ENCODE peak calls at places on chromosomes 2 and 18, in five cellular contexts. V is H1, H is HCT116, G is HepG2, N is K562. J is an unnamed sample.

GRCh38 chr2:128305555-128306080 is 13.1 kb downstream of the HS6ST1 start:
- DNase-seq in V (no peak), G (no peak), H (no peak), N (peak), J (no peak)

GRCh38 chr2:195037072-195037471 is 620.0 kb upstream of the SLC39A10 start:
- DNase-seq in V (no peak), H (no peak), G (no peak), N (no peak), J (no peak)

GRCh38 chr18:12035481-12035880 is 54.2 kb downstream of the IMPA2 start:
- DNase-seq in H (no peak), N (no peak), V (peak), G (no peak), J (no peak)

GRCh38 chr2:120734930-120735611 is 597 bp upstream of the GLI2 start:
- DNase-seq in G (no peak), H (no peak), V (peak), N (no peak), J (no peak)

GRCh38 chr2:9858730-9859068 is 15.4 kb downstream of the TAF1B start:
- DNase-seq in V (no peak), G (no peak), N (no peak), H (no peak), J (no peak)

GRCh38 chr2:61562615-61563014 is 24.5 kb upstream of the XPO1 start:
- DNase-seq in N (no peak), G (no peak), H (no peak), V (no peak), J (no peak)

GRCh38 chr2:159195719-159196118 is 90.8 kb downstream of the WDSUB1 start:
- DNase-seq in N (no peak), V (no peak), H (no peak), G (no peak), J (no peak)

GRCh38 chr18:35182151-35182550 is 58.7 kb upstream of the ZNF397 start:
- DNase-seq in H (no peak), N (no peak), V (no peak), G (no peak), J (no peak)

GRCh38 chr2:226429476-226429875 is 370.1 kb downstream of the IRS1 start:
- DNase-seq in V (no peak), H (no peak), G (no peak), N (no peak), J (no peak)

GRCh38 chr2:231245253-231246094 is 47.0 kb downstream of the ARMC9 start:
- DNase-seq in N (no peak), V (no peak), G (no peak), H (no peak), J (peak)

GRCh38 chr2:162161634-162162033 is 9.6 kb upstream of the GCG start:
- DNase-seq in V (no peak), N (no peak), G (no peak), H (no peak), J (no peak)

GRCh38 chr2:24457730-24458129 is 33.3 kb upstream of the NCOA1 start:
- DNase-seq in H (no peak), V (no peak), G (no peak), N (peak), J (no peak)

GRCh38 chr2:172092716-172093415 is 7.6 kb downstream of the DLX1 start:
- DNase-seq in G (no peak), V (peak), N (no peak), H (no peak), J (no peak)

GRCh38 chr18:13136056-13136688 is 82.4 kb upstream of the LDLRAD4 start:
- DNase-seq in H (no peak), G (no peak), V (no peak), N (peak), J (no peak)

GRCh38 chr2:42241517-42241916 is 72.4 kb downstream of the EML4 start:
- DNase-seq in G (no peak), H (no peak), V (no peak), N (no peak), J (peak)

GRCh38 chr2:120675460-120676130 is 60.1 kb upstream of the GLI2 start:
- DNase-seq in G (peak), V (peak), H (peak), N (peak), J (peak)

GRCh38 chr18:32086866-32087265 is 4.8 kb upstream of the RNF138 start:
- DNase-seq in N (no peak), H (peak), G (no peak), V (no peak), J (no peak)

GRCh38 chr2:177405029-177405692 is 12.6 kb downstream of the AGPS start:
- DNase-seq in H (no peak), V (no peak), G (peak), N (no peak), J (peak)

GRCh38 chr18:78246588-78246987 is 733.0 kb upstream of the SALL3 start:
- DNase-seq in H (no peak), G (no peak), N (no peak), V (no peak), J (no peak)

GRCh38 chr2:155393406-155393805 is 694.9 kb downstream of the KCNJ3 start:
- DNase-seq in H (no peak), N (no peak), V (no peak), G (no peak), J (peak)

GRCh38 chr18:76827205-76827885 is 5.0 kb downstream of the ZNF236 start:
- DNase-seq in H (no peak), G (no peak), V (no peak), N (no peak), J (no peak)

GRCh38 chr2:72863046-72863445 is 24.2 kb upstream of the SPR start:
- DNase-seq in V (peak), H (no peak), G (no peak), N (no peak), J (no peak)

GRCh38 chr2:212154392-212154791 is 384.2 kb downstream of the ERBB4 start:
- DNase-seq in G (no peak), H (no peak), N (no peak), V (no peak), J (no peak)

GRCh38 chr2:211534655-211535054 is 978.3 kb downstream of the CPS1 start:
- DNase-seq in H (no peak), N (no peak), V (no peak), G (no peak), J (no peak)

GRCh38 chr2:230218411-230218810 is 1.4 kb downstream of the SP110 start:
- DNase-seq in G (no peak), N (no peak), H (no peak), V (no peak), J (no peak)

GRCh38 chr2:236081171-236081570 is 87.0 kb downstream of the GBX2 start:
- DNase-seq in V (no peak), G (no peak), H (no peak), N (no peak), J (no peak)

GRCh38 chr2:164430166-164430783 is 191.0 kb downstream of the GRB14 start:
- DNase-seq in H (peak), N (no peak), G (peak), V (no peak), J (peak)

GRCh38 chr18:8895987-8896619 is 190.7 kb downstream of the MTCL1 start:
- DNase-seq in V (no peak), H (no peak), G (no peak), N (no peak), J (no peak)

GRCh38 chr2:27320958-27321543 is 1.8 kb downstream of the MPV17 start:
- DNase-seq in N (peak), H (peak), G (peak), V (no peak), J (peak)

GRCh38 chr2:62475172-62476011 is 30.6 kb downstream of the TMEM17 start:
- DNase-seq in N (no peak), G (no peak), H (no peak), V (no peak), J (peak)

GRCh38 chr2:102592601-102593000 is 26.8 kb upstream of the SLC9A2 start:
- DNase-seq in N (peak), H (no peak), G (no peak), V (peak), J (peak)

GRCh38 chr2:158997037-158997785 is 28.8 kb downstream of the TANC1 start:
- DNase-seq in G (peak), H (no peak), V (no peak), N (no peak), J (peak)

GRCh38 chr2:10346929-10347558 is 44.3 kb downstream of the HPCAL1 start:
- DNase-seq in N (no peak), H (no peak), G (no peak), V (no peak), J (peak)

DNA sequence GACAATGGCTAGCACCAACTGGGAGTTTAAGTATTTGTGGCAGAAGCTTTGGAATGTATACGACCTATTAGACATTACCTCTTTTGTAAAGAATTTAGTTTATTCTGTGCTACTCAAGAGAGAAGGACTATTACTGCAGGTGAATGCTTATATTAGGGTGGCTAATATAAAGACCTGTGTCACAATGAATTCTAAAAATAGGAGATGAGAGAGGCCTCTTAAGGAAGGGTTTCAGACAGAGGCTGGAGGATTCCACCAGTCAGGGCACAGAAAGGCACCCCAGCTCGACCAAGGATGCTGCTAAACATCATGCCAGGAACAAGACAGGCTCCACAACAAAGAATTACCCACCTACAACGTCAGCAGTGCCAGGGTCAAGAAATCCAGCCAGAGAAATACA is 60.7 kb downstream of the CABYR start:
- DNase-seq in H (no peak), V (no peak), N (no peak), G (no peak), J (no peak)
- TF ChIP-seq POLR2A in H (no peak), V (no peak), N (no peak), G (no peak), J (no peak)

GRCh38 chr2:4930704-4931103 is 761.5 kb upstream of the SOX11 start:
- DNase-seq in V (no peak), G (no peak), H (no peak), N (no peak), J (no peak)
- H3K9ac ChIP-seq in V (no peak), G (no peak), H (no peak), N (no peak), J (no peak)

DNA sequence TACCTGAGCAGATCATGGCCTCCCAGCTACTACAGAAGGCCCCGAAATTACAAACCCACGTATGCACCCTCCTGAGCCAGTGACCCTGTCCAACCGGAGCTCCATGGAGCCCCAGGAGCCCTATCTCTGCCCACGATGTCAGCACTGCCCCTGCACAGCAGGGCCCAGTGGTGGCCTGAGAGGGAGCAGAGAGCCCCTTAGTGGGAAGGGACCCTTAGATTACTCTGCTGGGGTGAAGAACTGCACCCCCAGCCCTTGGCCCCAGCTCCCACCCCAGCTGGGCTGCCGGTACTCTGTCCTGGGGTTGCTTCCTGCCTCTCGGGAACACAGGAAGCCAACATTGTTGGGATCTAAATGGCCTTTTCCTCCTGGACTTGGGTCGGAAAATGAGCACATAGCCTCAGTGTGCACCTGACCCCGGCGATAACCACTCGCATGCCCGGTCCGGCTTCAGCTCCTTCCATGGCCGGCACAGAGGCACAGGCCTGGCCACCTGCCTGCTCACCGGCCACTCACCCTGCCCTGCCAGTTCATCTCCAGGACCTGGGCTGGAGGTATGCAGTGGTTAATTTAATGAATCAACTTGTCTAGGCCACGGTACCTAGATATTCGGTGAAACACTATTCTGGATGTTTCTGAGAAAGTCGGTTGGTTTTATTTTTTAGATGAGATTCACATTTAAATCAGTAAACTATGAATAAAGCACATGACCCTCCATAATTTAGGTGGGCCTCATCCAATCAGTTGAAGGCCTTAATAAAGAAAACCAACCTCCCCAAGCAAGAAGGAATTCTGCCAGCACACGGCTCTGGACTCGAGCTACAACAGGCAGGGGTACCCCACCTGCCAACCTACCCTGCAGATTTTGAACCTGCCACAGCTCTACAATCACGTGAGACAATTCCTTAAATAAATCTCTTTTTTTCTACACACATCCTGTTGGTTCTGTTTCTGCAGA is 19.2 kb downstream of the TNS1 start:
- DNase-seq in V (no peak), N (no peak), H (no peak), G (no peak), J (peak)
- TF ChIP-seq POLR2AphosphoS5 in V (no peak), N (no peak), H (no peak), G (no peak), J (no peak)

GRCh38 chr2:149329470-149330126 is 789 bp upstream of the LYPD6 start:
- DNase-seq in N (no peak), V (peak), H (peak), G (peak), J (peak)

GRCh38 chr2:149332364-149332763 is 2.0 kb downstream of the LYPD6 start:
- DNase-seq in V (no peak), G (no peak), N (no peak), H (no peak), J (no peak)

GRCh38 chr2:149331023-149331400 is 625 bp downstream of the LYPD6 start:
- DNase-seq in N (no peak), G (no peak), H (no peak), V (no peak), J (no peak)

GRCh38 chr2:149329068-149329467 is 1.3 kb upstream of the LYPD6 start:
- DNase-seq in V (peak), G (no peak), N (no peak), H (peak), J (peak)

GRCh38 chr2:149330127-149331022 is at the start of gene LYPD6:
- DNase-seq in G (peak), V (peak), N (no peak), H (peak), J (peak)
- TF ChIP-seq POLR2A in G (no peak), V (no peak), N (no peak), H (peak), J (no peak)

DNA sequence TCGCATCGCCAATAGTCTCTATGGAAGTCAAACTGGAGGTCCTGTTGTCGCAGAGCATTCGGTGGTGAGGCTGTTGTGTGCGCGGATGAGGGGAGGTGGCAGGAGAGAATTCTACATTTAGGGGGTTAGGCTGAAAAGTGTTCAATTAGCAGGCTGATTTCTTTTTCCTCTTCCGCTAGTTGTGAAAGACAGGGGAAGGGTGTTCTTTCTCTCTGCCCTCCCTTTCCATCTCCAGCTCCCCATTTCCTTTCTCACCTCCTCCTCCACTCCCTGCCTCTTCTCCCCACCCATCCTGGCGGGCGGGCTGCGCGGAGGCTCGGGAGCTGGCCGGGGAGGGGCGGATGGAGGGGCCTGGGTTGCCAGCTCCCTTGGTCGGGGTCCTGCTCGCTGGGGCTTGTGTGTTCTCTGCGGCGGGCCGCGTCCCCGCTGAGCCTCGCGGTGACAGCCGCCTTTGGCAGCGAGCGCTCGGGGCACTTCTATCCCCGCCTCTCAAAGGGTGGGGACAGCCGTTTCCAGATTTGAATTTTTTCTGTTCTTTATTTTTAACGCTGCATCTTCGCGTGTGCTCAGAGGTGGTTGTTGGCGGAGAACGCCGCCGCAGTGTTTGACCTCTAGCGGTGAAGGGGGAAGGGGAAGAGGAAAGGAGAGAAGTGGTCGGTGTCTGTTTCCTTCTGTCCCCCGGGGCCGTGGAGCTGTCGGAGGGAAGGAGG is 3.6 kb downstream of the SOX11 start:
- DNase-seq in H (no peak), V (peak), G (no peak), N (no peak), J (no peak)
- H3K9ac ChIP-seq in H (no peak), V (peak), G (no peak), N (no peak), J (no peak)

J was measured in endothelial cell of umbilical vein.